ENCODE peak calls at places on chromosomes 13 and 19, in ten cellular contexts. One of them, this sample, is unnamed.

GRCh38 chr19:34298891-34299510 is 44.6 kb downstream of the GARRE1 start:
- DNase-seq in stimulated activated CD4-positive, alpha-beta T cell treated with anti-CD3 and anti-CD28 coated beads, TNF-alpha, amount 100 ng/mL, for 24 hours: no peak
- DNase-seq in RCC 7860: no peak
- DNase-seq in Kasumi-1: no peak
- DNase-seq in putamen: no peak
- DNase-seq in myocyte: no peak
- DNase-seq in GOT3: no peak
- DNase-seq in fibroblast of the conjunctiva: no peak
- DNase-seq in GM10248: no peak
- DNase-seq in NCI-H774: no peak
- DNase-seq in this sample: no peak

GRCh38 chr19:16931306-16931705 is 42.5 kb downstream of the F2RL3 start:
- DNase-seq in RCC 7860: no peak
- DNase-seq in GOT3: no peak
- DNase-seq in myocyte: no peak
- DNase-seq in stimulated activated CD4-positive, alpha-beta T cell treated with anti-CD3 and anti-CD28 coated beads, TNF-alpha, amount 100 ng/mL, for 24 hours: no peak
- DNase-seq in NCI-H774: no peak
- DNase-seq in putamen: no peak
- DNase-seq in fibroblast of the conjunctiva: no peak
- DNase-seq in GM10248: no peak
- DNase-seq in Kasumi-1: no peak
- DNase-seq in this sample: no peak

GRCh38 chr19:38252935-38253691 is 3.1 kb downstream of the PPP1R14A start:
- DNase-seq in NCI-H774: no peak
- DNase-seq in myocyte: no peak
- DNase-seq in putamen: peak; percentile 97
- DNase-seq in Kasumi-1: no peak
- DNase-seq in stimulated activated CD4-positive, alpha-beta T cell treated with anti-CD3 and anti-CD28 coated beads, TNF-alpha, amount 100 ng/mL, for 24 hours: no peak
- DNase-seq in fibroblast of the conjunctiva: no peak
- DNase-seq in GM10248: no peak
- DNase-seq in RCC 7860: no peak
- DNase-seq in GOT3: no peak
- DNase-seq in this sample: no peak

GRCh38 chr19:13884726-13885591 is 8.0 kb downstream of the NANOS3 start:
- DNase-seq in Kasumi-1: no peak
- DNase-seq in putamen: no peak
- DNase-seq in RCC 7860: no peak
- DNase-seq in GOT3: no peak
- DNase-seq in fibroblast of the conjunctiva: no peak
- DNase-seq in NCI-H774: no peak
- DNase-seq in GM10248: no peak
- DNase-seq in stimulated activated CD4-positive, alpha-beta T cell treated with anti-CD3 and anti-CD28 coated beads, TNF-alpha, amount 100 ng/mL, for 24 hours: no peak
- DNase-seq in myocyte: no peak
- DNase-seq in this sample: no peak

GRCh38 chr13:50460366-50460765 is 383.1 kb downstream of the DLEU7 start:
- DNase-seq in NCI-H774: no peak
- DNase-seq in putamen: no peak
- DNase-seq in myocyte: no peak
- DNase-seq in stimulated activated CD4-positive, alpha-beta T cell treated with anti-CD3 and anti-CD28 coated beads, TNF-alpha, amount 100 ng/mL, for 24 hours: no peak
- DNase-seq in GM10248: no peak
- DNase-seq in RCC 7860: no peak
- DNase-seq in Kasumi-1: no peak
- DNase-seq in GOT3: no peak
- DNase-seq in fibroblast of the conjunctiva: no peak
- DNase-seq in this sample: no peak

GRCh38 chr19:16118489-16119033 is 6.9 kb downstream of the RAB8A start:
- DNase-seq in myocyte: no peak
- DNase-seq in stimulated activated CD4-positive, alpha-beta T cell treated with anti-CD3 and anti-CD28 coated beads, TNF-alpha, amount 100 ng/mL, for 24 hours: no peak
- DNase-seq in fibroblast of the conjunctiva: no peak
- DNase-seq in Kasumi-1: peak; percentile 95
- DNase-seq in GOT3: no peak
- DNase-seq in GM10248: peak; percentile 88
- DNase-seq in putamen: no peak
- DNase-seq in RCC 7860: no peak
- DNase-seq in NCI-H774: no peak
- DNase-seq in this sample: peak; percentile 95

GRCh38 chr19:40718774-40719391 is 2.0 kb downstream of the ITPKC start:
- DNase-seq in putamen: no peak
- DNase-seq in GM10248: no peak
- DNase-seq in NCI-H774: no peak
- DNase-seq in RCC 7860: peak; percentile 3
- DNase-seq in Kasumi-1: no peak
- DNase-seq in myocyte: peak; percentile 43
- DNase-seq in GOT3: no peak
- DNase-seq in fibroblast of the conjunctiva: peak; percentile 12
- DNase-seq in stimulated activated CD4-positive, alpha-beta T cell treated with anti-CD3 and anti-CD28 coated beads, TNF-alpha, amount 100 ng/mL, for 24 hours: no peak
- DNase-seq in this sample: no peak

GRCh38 chr19:11984986-11985385 is 20.1 kb downstream of the ZNF763 start:
- DNase-seq in putamen: no peak
- DNase-seq in fibroblast of the conjunctiva: no peak
- DNase-seq in RCC 7860: no peak
- DNase-seq in NCI-H774: no peak
- DNase-seq in GOT3: no peak
- DNase-seq in stimulated activated CD4-positive, alpha-beta T cell treated with anti-CD3 and anti-CD28 coated beads, TNF-alpha, amount 100 ng/mL, for 24 hours: no peak
- DNase-seq in GM10248: peak; percentile 26
- DNase-seq in Kasumi-1: no peak
- DNase-seq in myocyte: no peak
- DNase-seq in this sample: no peak

GRCh38 chr19:41175825-41176734 is 16.9 kb upstream of the CYP2S1 start:
- DNase-seq in RCC 7860: peak; percentile 45
- DNase-seq in fibroblast of the conjunctiva: peak; percentile 63
- DNase-seq in Kasumi-1: peak; percentile 65
- DNase-seq in GM10248: no peak
- DNase-seq in NCI-H774: no peak
- DNase-seq in myocyte: peak; percentile 64
- DNase-seq in GOT3: no peak
- DNase-seq in putamen: peak; percentile 27
- DNase-seq in stimulated activated CD4-positive, alpha-beta T cell treated with anti-CD3 and anti-CD28 coated beads, TNF-alpha, amount 100 ng/mL, for 24 hours: peak; percentile 6
- DNase-seq in this sample: peak; percentile 82

GRCh38 chr13:30805132-30805537 is 69.8 kb downstream of the ALOX5AP start:
- DNase-seq in GOT3: no peak
- DNase-seq in GM10248: no peak
- DNase-seq in myocyte: no peak
- DNase-seq in NCI-H774: no peak
- DNase-seq in RCC 7860: no peak
- DNase-seq in putamen: no peak
- DNase-seq in stimulated activated CD4-positive, alpha-beta T cell treated with anti-CD3 and anti-CD28 coated beads, TNF-alpha, amount 100 ng/mL, for 24 hours: no peak
- DNase-seq in fibroblast of the conjunctiva: no peak
- DNase-seq in Kasumi-1: no peak
- DNase-seq in this sample: no peak

GRCh38 chr19:29978139-29978538 is 36.1 kb downstream of the URI1 start:
- DNase-seq in myocyte: no peak
- DNase-seq in Kasumi-1: no peak
- DNase-seq in NCI-H774: no peak
- DNase-seq in GM10248: no peak
- DNase-seq in fibroblast of the conjunctiva: no peak
- DNase-seq in stimulated activated CD4-positive, alpha-beta T cell treated with anti-CD3 and anti-CD28 coated beads, TNF-alpha, amount 100 ng/mL, for 24 hours: no peak
- DNase-seq in RCC 7860: no peak
- DNase-seq in putamen: no peak
- DNase-seq in GOT3: no peak
- DNase-seq in this sample: no peak

GRCh38 chr13:42883142-42883541 is 101.8 kb downstream of the FAM216B start:
- DNase-seq in Kasumi-1: no peak
- DNase-seq in RCC 7860: no peak
- DNase-seq in stimulated activated CD4-positive, alpha-beta T cell treated with anti-CD3 and anti-CD28 coated beads, TNF-alpha, amount 100 ng/mL, for 24 hours: no peak
- DNase-seq in NCI-H774: no peak
- DNase-seq in putamen: no peak
- DNase-seq in GM10248: no peak
- DNase-seq in myocyte: no peak
- DNase-seq in GOT3: no peak
- DNase-seq in fibroblast of the conjunctiva: no peak
- DNase-seq in this sample: no peak

GRCh38 chr13:55190996-55191395 is 1949.7 kb upstream of the PRR20A start:
- DNase-seq in NCI-H774: no peak
- DNase-seq in GM10248: no peak
- DNase-seq in GOT3: no peak
- DNase-seq in putamen: no peak
- DNase-seq in Kasumi-1: no peak
- DNase-seq in stimulated activated CD4-positive, alpha-beta T cell treated with anti-CD3 and anti-CD28 coated beads, TNF-alpha, amount 100 ng/mL, for 24 hours: no peak
- DNase-seq in fibroblast of the conjunctiva: no peak
- DNase-seq in RCC 7860: no peak
- DNase-seq in myocyte: no peak
- DNase-seq in this sample: no peak

GRCh38 chr13:98410591-98410990 is 166.3 kb downstream of the STK24 start:
- DNase-seq in RCC 7860: no peak
- DNase-seq in Kasumi-1: no peak
- DNase-seq in GM10248: no peak
- DNase-seq in putamen: no peak
- DNase-seq in GOT3: no peak
- DNase-seq in NCI-H774: no peak
- DNase-seq in fibroblast of the conjunctiva: no peak
- DNase-seq in myocyte: no peak
- DNase-seq in stimulated activated CD4-positive, alpha-beta T cell treated with anti-CD3 and anti-CD28 coated beads, TNF-alpha, amount 100 ng/mL, for 24 hours: no peak
- DNase-seq in this sample: no peak

GRCh38 chr13:97348569-97349100 is 85.3 kb upstream of the RAP2A start:
- DNase-seq in GM10248: no peak
- DNase-seq in putamen: no peak
- DNase-seq in stimulated activated CD4-positive, alpha-beta T cell treated with anti-CD3 and anti-CD28 coated beads, TNF-alpha, amount 100 ng/mL, for 24 hours: no peak
- DNase-seq in RCC 7860: no peak
- DNase-seq in myocyte: no peak
- DNase-seq in Kasumi-1: no peak
- DNase-seq in fibroblast of the conjunctiva: no peak
- DNase-seq in GOT3: no peak
- DNase-seq in NCI-H774: peak; percentile 9
- DNase-seq in this sample: no peak

GRCh38 chr13:42574435-42575311 is 721 bp downstream of the TNFSF11 start:
- DNase-seq in RCC 7860: no peak
- DNase-seq in fibroblast of the conjunctiva: no peak
- DNase-seq in Kasumi-1: no peak
- DNase-seq in NCI-H774: no peak
- DNase-seq in GM10248: peak; percentile 85
- DNase-seq in GOT3: no peak
- DNase-seq in stimulated activated CD4-positive, alpha-beta T cell treated with anti-CD3 and anti-CD28 coated beads, TNF-alpha, amount 100 ng/mL, for 24 hours: peak; percentile 48
- DNase-seq in putamen: no peak
- DNase-seq in myocyte: no peak
- DNase-seq in this sample: no peak

GRCh38 chr13:94342436-94343242 is 136.8 kb downstream of the DCT start:
- DNase-seq in Kasumi-1: no peak
- DNase-seq in NCI-H774: no peak
- DNase-seq in myocyte: no peak
- DNase-seq in putamen: no peak
- DNase-seq in RCC 7860: peak; percentile 50
- DNase-seq in stimulated activated CD4-positive, alpha-beta T cell treated with anti-CD3 and anti-CD28 coated beads, TNF-alpha, amount 100 ng/mL, for 24 hours: no peak
- DNase-seq in fibroblast of the conjunctiva: no peak
- DNase-seq in GM10248: no peak
- DNase-seq in GOT3: no peak
- DNase-seq in this sample: no peak

GRCh38 chr19:47518139-47518538 is 3.3 kb upstream of the NAPA start:
- DNase-seq in fibroblast of the conjunctiva: no peak
- DNase-seq in RCC 7860: no peak
- DNase-seq in myocyte: peak; percentile 84
- DNase-seq in GM10248: peak; percentile 75
- DNase-seq in stimulated activated CD4-positive, alpha-beta T cell treated with anti-CD3 and anti-CD28 coated beads, TNF-alpha, amount 100 ng/mL, for 24 hours: no peak
- DNase-seq in NCI-H774: no peak
- DNase-seq in Kasumi-1: no peak
- DNase-seq in putamen: no peak
- DNase-seq in GOT3: no peak
- DNase-seq in this sample: no peak

GRCh38 chr13:94607939-94608338 is 6.3 kb downstream of the GPR180 start:
- DNase-seq in RCC 7860: no peak
- DNase-seq in putamen: no peak
- DNase-seq in Kasumi-1: no peak
- DNase-seq in myocyte: no peak
- DNase-seq in stimulated activated CD4-positive, alpha-beta T cell treated with anti-CD3 and anti-CD28 coated beads, TNF-alpha, amount 100 ng/mL, for 24 hours: no peak
- DNase-seq in GM10248: no peak
- DNase-seq in GOT3: no peak
- DNase-seq in fibroblast of the conjunctiva: no peak
- DNase-seq in NCI-H774: no peak
- DNase-seq in this sample: no peak

GRCh38 chr19:804419-805160 is 7.3 kb downstream of the PTBP1 start:
- DNase-seq in NCI-H774: no peak
- DNase-seq in GM10248: no peak
- DNase-seq in Kasumi-1: no peak
- DNase-seq in stimulated activated CD4-positive, alpha-beta T cell treated with anti-CD3 and anti-CD28 coated beads, TNF-alpha, amount 100 ng/mL, for 24 hours: no peak
- DNase-seq in RCC 7860: no peak
- DNase-seq in putamen: no peak
- DNase-seq in myocyte: no peak
- DNase-seq in fibroblast of the conjunctiva: no peak
- DNase-seq in GOT3: no peak
- DNase-seq in this sample: no peak

GRCh38 chr13:67259208-67259607 is 29.1 kb upstream of the PCDH9 start:
- DNase-seq in GM10248: no peak
- DNase-seq in putamen: no peak
- DNase-seq in GOT3: no peak
- DNase-seq in stimulated activated CD4-positive, alpha-beta T cell treated with anti-CD3 and anti-CD28 coated beads, TNF-alpha, amount 100 ng/mL, for 24 hours: no peak
- DNase-seq in myocyte: no peak
- DNase-seq in fibroblast of the conjunctiva: no peak
- DNase-seq in NCI-H774: no peak
- DNase-seq in RCC 7860: no peak
- DNase-seq in Kasumi-1: no peak
- DNase-seq in this sample: no peak

GRCh38 chr19:49746206-49746958 is 16.7 kb downstream of the TSKS start:
- DNase-seq in GOT3: no peak
- DNase-seq in NCI-H774: no peak
- DNase-seq in RCC 7860: no peak
- DNase-seq in Kasumi-1: no peak
- DNase-seq in putamen: no peak
- DNase-seq in GM10248: peak; percentile 38
- DNase-seq in myocyte: no peak
- DNase-seq in fibroblast of the conjunctiva: peak; percentile 22
- DNase-seq in stimulated activated CD4-positive, alpha-beta T cell treated with anti-CD3 and anti-CD28 coated beads, TNF-alpha, amount 100 ng/mL, for 24 hours: peak; percentile 18
- DNase-seq in this sample: no peak

GRCh38 chr19:35742121-35742724 is at the start of gene IGFLR1:
- DNase-seq in putamen: no peak
- DNase-seq in fibroblast of the conjunctiva: no peak
- DNase-seq in myocyte: no peak
- DNase-seq in NCI-H774: no peak
- DNase-seq in GM10248: peak; percentile 70
- DNase-seq in stimulated activated CD4-positive, alpha-beta T cell treated with anti-CD3 and anti-CD28 coated beads, TNF-alpha, amount 100 ng/mL, for 24 hours: peak; percentile 51
- DNase-seq in GOT3: no peak
- DNase-seq in RCC 7860: no peak
- DNase-seq in Kasumi-1: peak; percentile 66
- DNase-seq in this sample: peak; percentile 88

GRCh38 chr19:15025237-15025636 is 24.0 kb upstream of the CASP14 start:
- DNase-seq in NCI-H774: no peak
- DNase-seq in putamen: no peak
- DNase-seq in RCC 7860: no peak
- DNase-seq in stimulated activated CD4-positive, alpha-beta T cell treated with anti-CD3 and anti-CD28 coated beads, TNF-alpha, amount 100 ng/mL, for 24 hours: no peak
- DNase-seq in Kasumi-1: peak; percentile 9
- DNase-seq in GM10248: no peak
- DNase-seq in GOT3: no peak
- DNase-seq in fibroblast of the conjunctiva: no peak
- DNase-seq in myocyte: peak; percentile 1
- DNase-seq in this sample: peak; percentile 14

GRCh38 chr19:45542234-45542668 is 35.0 kb downstream of the VASP start:
- DNase-seq in GOT3: no peak
- DNase-seq in fibroblast of the conjunctiva: no peak
- DNase-seq in putamen: no peak
- DNase-seq in Kasumi-1: no peak
- DNase-seq in stimulated activated CD4-positive, alpha-beta T cell treated with anti-CD3 and anti-CD28 coated beads, TNF-alpha, amount 100 ng/mL, for 24 hours: no peak
- DNase-seq in RCC 7860: no peak
- DNase-seq in myocyte: no peak
- DNase-seq in NCI-H774: no peak
- DNase-seq in GM10248: no peak
- DNase-seq in this sample: no peak

GRCh38 chr19:43638214-43638990 is 1.2 kb downstream of the CADM4 start:
- DNase-seq in GOT3: no peak
- DNase-seq in fibroblast of the conjunctiva: no peak
- DNase-seq in NCI-H774: no peak
- DNase-seq in stimulated activated CD4-positive, alpha-beta T cell treated with anti-CD3 and anti-CD28 coated beads, TNF-alpha, amount 100 ng/mL, for 24 hours: no peak
- DNase-seq in myocyte: no peak
- DNase-seq in GM10248: no peak
- DNase-seq in putamen: no peak
- DNase-seq in Kasumi-1: no peak
- DNase-seq in RCC 7860: no peak
- DNase-seq in this sample: no peak

GRCh38 chr19:44951179-44952159 is 3.7 kb upstream of the CLPTM1 start:
- DNase-seq in GOT3: no peak
- DNase-seq in putamen: peak; percentile 83
- DNase-seq in RCC 7860: peak; percentile 30
- DNase-seq in Kasumi-1: peak; percentile 76
- DNase-seq in fibroblast of the conjunctiva: peak; percentile 77
- DNase-seq in stimulated activated CD4-positive, alpha-beta T cell treated with anti-CD3 and anti-CD28 coated beads, TNF-alpha, amount 100 ng/mL, for 24 hours: peak; percentile 28
- DNase-seq in NCI-H774: peak; percentile 72
- DNase-seq in GM10248: peak; percentile 79
- DNase-seq in myocyte: peak; percentile 86
- DNase-seq in this sample: peak; percentile 71

GRCh38 chr13:111303559-111303958 is 16.9 kb upstream of the TEX29 start:
- DNase-seq in Kasumi-1: no peak
- DNase-seq in fibroblast of the conjunctiva: no peak
- DNase-seq in NCI-H774: no peak
- DNase-seq in RCC 7860: no peak
- DNase-seq in putamen: no peak
- DNase-seq in GM10248: no peak
- DNase-seq in myocyte: no peak
- DNase-seq in stimulated activated CD4-positive, alpha-beta T cell treated with anti-CD3 and anti-CD28 coated beads, TNF-alpha, amount 100 ng/mL, for 24 hours: no peak
- DNase-seq in GOT3: no peak
- DNase-seq in this sample: no peak

This sample was measured in HL-60.